ENCODE peak calls at places on chromosomes 4 and X, in seven cellular contexts. One of them, this sample, is unnamed.

GRCh38 chr4:7460591-7460990 is 25.9 kb upstream of the PSAPL1 start:
- DNase-seq in prostate gland: no peak
- DNase-seq in brain microvascular endothelial cell: peak; percentile 5
- DNase-seq in GM23248: no peak
- DNase-seq in bronchial epithelial cell: no peak
- DNase-seq in tibial artery: no peak
- DNase-seq in ovary: peak; percentile 90
- DNase-seq in this sample: no peak

GRCh38 chr4:185708348-185708747 is 103.6 kb downstream of the SORBS2 start:
- DNase-seq in ovary: no peak
- DNase-seq in tibial artery: no peak
- DNase-seq in bronchial epithelial cell: peak; percentile 80
- DNase-seq in prostate gland: no peak
- DNase-seq in brain microvascular endothelial cell: no peak
- DNase-seq in GM23248: peak; percentile 47
- DNase-seq in this sample: no peak

GRCh38 chr4:79597266-79597665 is 189.2 kb upstream of the GK2 start:
- DNase-seq in prostate gland: no peak
- DNase-seq in bronchial epithelial cell: peak; percentile 95
- DNase-seq in GM23248: peak; percentile 27
- DNase-seq in tibial artery: no peak
- DNase-seq in ovary: no peak
- DNase-seq in brain microvascular endothelial cell: peak; percentile 84
- DNase-seq in this sample: no peak

GRCh38 chr4:150007512-150007911 is 70.7 kb upstream of the DCLK2 start:
- DNase-seq in ovary: no peak
- DNase-seq in GM23248: peak; percentile 54
- DNase-seq in bronchial epithelial cell: peak; percentile 10
- DNase-seq in prostate gland: no peak
- DNase-seq in brain microvascular endothelial cell: peak; percentile 87
- DNase-seq in tibial artery: no peak
- DNase-seq in this sample: no peak

GRCh38 chrX:41923925-41924693 is 755 bp upstream of the CASK start:
- DNase-seq in tibial artery: peak; percentile 54
- DNase-seq in ovary: no peak
- DNase-seq in prostate gland: peak; percentile 19
- DNase-seq in bronchial epithelial cell: peak; percentile 74
- DNase-seq in GM23248: peak; percentile 47
- DNase-seq in brain microvascular endothelial cell: peak; percentile 27
- DNase-seq in this sample: no peak

GRCh38 chr4:79281577-79282359 is 44.1 kb downstream of the NAA11 start:
- DNase-seq in tibial artery: no peak
- DNase-seq in prostate gland: peak; percentile 9
- DNase-seq in GM23248: no peak
- DNase-seq in bronchial epithelial cell: no peak
- DNase-seq in brain microvascular endothelial cell: no peak
- DNase-seq in ovary: no peak
- DNase-seq in this sample: no peak

GRCh38 chrX:114363346-114363745 is 220.5 kb upstream of the HTR2C start:
- DNase-seq in GM23248: no peak
- DNase-seq in bronchial epithelial cell: no peak
- DNase-seq in prostate gland: no peak
- DNase-seq in ovary: no peak
- DNase-seq in tibial artery: no peak
- DNase-seq in brain microvascular endothelial cell: no peak
- DNase-seq in this sample: no peak

GRCh38 chr4:183328832-183329231 is 6.6 kb upstream of the CLDN24 start:
- DNase-seq in brain microvascular endothelial cell: peak; percentile 56
- DNase-seq in bronchial epithelial cell: no peak
- DNase-seq in tibial artery: no peak
- DNase-seq in prostate gland: no peak
- DNase-seq in GM23248: no peak
- DNase-seq in ovary: no peak
- DNase-seq in this sample: no peak

GRCh38 chrX:122857734-122858133 is 326.3 kb upstream of the GRIA3 start:
- DNase-seq in bronchial epithelial cell: no peak
- DNase-seq in tibial artery: no peak
- DNase-seq in brain microvascular endothelial cell: no peak
- DNase-seq in prostate gland: no peak
- DNase-seq in ovary: no peak
- DNase-seq in GM23248: no peak
- DNase-seq in this sample: no peak

GRCh38 chr4:38488891-38489861 is 174.8 kb upstream of the KLF3 start:
- DNase-seq in GM23248: peak; percentile 27
- DNase-seq in ovary: no peak
- DNase-seq in tibial artery: no peak
- DNase-seq in prostate gland: no peak
- DNase-seq in brain microvascular endothelial cell: no peak
- DNase-seq in bronchial epithelial cell: no peak
- DNase-seq in this sample: no peak

GRCh38 chr4:1056671-1057402 is 45.4 kb downstream of the FGFRL1 start:
- DNase-seq in prostate gland: no peak
- DNase-seq in brain microvascular endothelial cell: no peak
- DNase-seq in ovary: no peak
- DNase-seq in bronchial epithelial cell: no peak
- DNase-seq in tibial artery: peak; percentile 56
- DNase-seq in GM23248: no peak
- DNase-seq in this sample: no peak

GRCh38 chr4:128600410-128600809 is 209.1 kb upstream of the JADE1 start:
- DNase-seq in ovary: peak; percentile 28
- DNase-seq in bronchial epithelial cell: peak; percentile 56
- DNase-seq in brain microvascular endothelial cell: no peak
- DNase-seq in prostate gland: peak; percentile 59
- DNase-seq in tibial artery: no peak
- DNase-seq in GM23248: no peak
- DNase-seq in this sample: no peak

GRCh38 chr4:151472711-151473110 is 63.7 kb downstream of the FHIP1A start:
- DNase-seq in prostate gland: no peak
- DNase-seq in brain microvascular endothelial cell: no peak
- DNase-seq in GM23248: peak; percentile 13
- DNase-seq in ovary: no peak
- DNase-seq in bronchial epithelial cell: no peak
- DNase-seq in tibial artery: no peak
- DNase-seq in this sample: no peak

GRCh38 chrX:123851010-123851409 is 8.8 kb upstream of the XIAP start:
- DNase-seq in GM23248: no peak
- DNase-seq in prostate gland: no peak
- DNase-seq in bronchial epithelial cell: no peak
- DNase-seq in ovary: no peak
- DNase-seq in brain microvascular endothelial cell: no peak
- DNase-seq in tibial artery: no peak
- DNase-seq in this sample: no peak

GRCh38 chr4:13541720-13542576 is 2.4 kb downstream of the NKX3-2 start:
- DNase-seq in tibial artery: no peak
- DNase-seq in brain microvascular endothelial cell: no peak
- DNase-seq in prostate gland: peak; percentile 49
- DNase-seq in bronchial epithelial cell: peak; percentile 25
- DNase-seq in GM23248: no peak
- DNase-seq in ovary: no peak
- DNase-seq in this sample: no peak

GRCh38 chr4:16269742-16270522 is 43.7 kb upstream of the TAPT1 start:
- DNase-seq in prostate gland: no peak
- DNase-seq in bronchial epithelial cell: peak; percentile 8
- DNase-seq in ovary: no peak
- DNase-seq in GM23248: peak; percentile 98
- DNase-seq in brain microvascular endothelial cell: peak; percentile 93
- DNase-seq in tibial artery: no peak
- DNase-seq in this sample: no peak

GRCh38 chr4:173752610-173753009 is 222.6 kb upstream of the HAND2 start:
- DNase-seq in GM23248: peak; percentile 31
- DNase-seq in tibial artery: no peak
- DNase-seq in bronchial epithelial cell: no peak
- DNase-seq in prostate gland: no peak
- DNase-seq in ovary: no peak
- DNase-seq in brain microvascular endothelial cell: no peak
- DNase-seq in this sample: no peak

GRCh38 chr4:18568600-18568999 is 547.0 kb upstream of the LCORL start:
- DNase-seq in brain microvascular endothelial cell: no peak
- DNase-seq in ovary: no peak
- DNase-seq in bronchial epithelial cell: no peak
- DNase-seq in prostate gland: no peak
- DNase-seq in GM23248: no peak
- DNase-seq in tibial artery: no peak
- DNase-seq in this sample: no peak

GRCh38 chr4:74942251-74942917 is 9.5 kb downstream of the PARM1 start:
- DNase-seq in prostate gland: no peak
- DNase-seq in tibial artery: no peak
- DNase-seq in ovary: no peak
- DNase-seq in bronchial epithelial cell: peak; percentile 80
- DNase-seq in GM23248: no peak
- DNase-seq in brain microvascular endothelial cell: no peak
- DNase-seq in this sample: no peak

GRCh38 chr4:55303818-55304217 is 42.2 kb upstream of the SRD5A3 start:
- DNase-seq in GM23248: peak; percentile 79
- DNase-seq in tibial artery: no peak
- DNase-seq in bronchial epithelial cell: peak; percentile 96
- DNase-seq in ovary: no peak
- DNase-seq in brain microvascular endothelial cell: peak; percentile 85
- DNase-seq in prostate gland: no peak
- DNase-seq in this sample: no peak

GRCh38 chr4:7779194-7779768 is 160.4 kb downstream of the AFAP1 start:
- DNase-seq in bronchial epithelial cell: no peak
- DNase-seq in prostate gland: no peak
- DNase-seq in ovary: no peak
- DNase-seq in brain microvascular endothelial cell: peak; percentile 28
- DNase-seq in GM23248: peak; percentile 75
- DNase-seq in tibial artery: peak; percentile 35
- DNase-seq in this sample: no peak

GRCh38 chrX:41386222-41386990 is 52.4 kb downstream of the DDX3X start:
- DNase-seq in ovary: no peak
- DNase-seq in bronchial epithelial cell: no peak
- DNase-seq in GM23248: peak; percentile 16
- DNase-seq in tibial artery: no peak
- DNase-seq in prostate gland: no peak
- DNase-seq in brain microvascular endothelial cell: no peak
- DNase-seq in this sample: no peak

GRCh38 chr4:78439328-78439727 is 112.2 kb upstream of the ANXA3 start:
- DNase-seq in ovary: no peak
- DNase-seq in GM23248: peak; percentile 32
- DNase-seq in tibial artery: no peak
- DNase-seq in prostate gland: no peak
- DNase-seq in bronchial epithelial cell: peak; percentile 33
- DNase-seq in brain microvascular endothelial cell: no peak
- DNase-seq in this sample: no peak

GRCh38 chrX:108397627-108398392 is 40.4 kb downstream of the COL4A6 start:
- DNase-seq in bronchial epithelial cell: peak; percentile 87
- DNase-seq in tibial artery: no peak
- DNase-seq in brain microvascular endothelial cell: peak; percentile 27
- DNase-seq in GM23248: peak; percentile 80
- DNase-seq in prostate gland: no peak
- DNase-seq in ovary: no peak
- DNase-seq in this sample: no peak
- H3K4me3 ChIP-seq in bronchial epithelial cell: no peak overlapping the region
- H3K4me3 ChIP-seq in tibial artery: no peak overlapping the region
- H3K4me3 ChIP-seq in brain microvascular endothelial cell: no peak overlapping the region
- H3K4me3 ChIP-seq in GM23248: peak overlapping the region; percentile 50
- H3K4me3 ChIP-seq in prostate gland: no peak overlapping the region
- H3K4me3 ChIP-seq in ovary: no peak overlapping the region
- H3K4me3 ChIP-seq in this sample: no peak overlapping the region

DNA sequence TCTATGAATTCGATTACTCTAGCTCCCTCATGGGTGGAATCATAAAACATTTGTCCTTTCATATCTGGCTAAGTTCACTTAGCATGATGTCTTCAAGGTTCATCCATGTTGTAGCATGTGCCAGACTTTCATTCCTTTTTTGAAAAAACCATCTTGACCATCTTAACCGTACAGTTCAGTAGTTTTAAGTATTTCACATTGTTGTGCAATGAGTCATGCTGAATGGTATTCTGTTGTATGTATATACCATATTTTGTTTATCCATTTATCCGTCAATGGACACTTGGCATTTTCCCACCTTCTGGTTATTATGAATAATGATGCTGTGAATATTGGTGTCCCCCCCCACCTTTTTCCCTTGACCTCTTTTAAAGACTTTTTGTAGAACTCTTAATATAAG is 72.4 kb upstream of the TLR2 start:
- DNase-seq in tibial artery: no peak
- DNase-seq in prostate gland: no peak
- DNase-seq in brain microvascular endothelial cell: peak; percentile 12
- DNase-seq in bronchial epithelial cell: peak; percentile 40
- DNase-seq in GM23248: peak; percentile 12
- DNase-seq in ovary: no peak
- DNase-seq in this sample: no peak
- H3K36me3 ChIP-seq in tibial artery: peaks cover 19% of the 10 kb centered on the region
- H3K36me3 ChIP-seq in prostate gland: no peaks in the 10 kb centered on the region
- H3K36me3 ChIP-seq in brain microvascular endothelial cell: peaks cover 2% of the 10 kb centered on the region
- H3K36me3 ChIP-seq in bronchial epithelial cell: no peaks in the 10 kb centered on the region
- H3K36me3 ChIP-seq in GM23248: peaks cover 6% of the 10 kb centered on the region
- H3K36me3 ChIP-seq in ovary: no peaks in the 10 kb centered on the region
- H3K36me3 ChIP-seq in this sample: peaks cover 37% of the 10 kb centered on the region

DNA sequence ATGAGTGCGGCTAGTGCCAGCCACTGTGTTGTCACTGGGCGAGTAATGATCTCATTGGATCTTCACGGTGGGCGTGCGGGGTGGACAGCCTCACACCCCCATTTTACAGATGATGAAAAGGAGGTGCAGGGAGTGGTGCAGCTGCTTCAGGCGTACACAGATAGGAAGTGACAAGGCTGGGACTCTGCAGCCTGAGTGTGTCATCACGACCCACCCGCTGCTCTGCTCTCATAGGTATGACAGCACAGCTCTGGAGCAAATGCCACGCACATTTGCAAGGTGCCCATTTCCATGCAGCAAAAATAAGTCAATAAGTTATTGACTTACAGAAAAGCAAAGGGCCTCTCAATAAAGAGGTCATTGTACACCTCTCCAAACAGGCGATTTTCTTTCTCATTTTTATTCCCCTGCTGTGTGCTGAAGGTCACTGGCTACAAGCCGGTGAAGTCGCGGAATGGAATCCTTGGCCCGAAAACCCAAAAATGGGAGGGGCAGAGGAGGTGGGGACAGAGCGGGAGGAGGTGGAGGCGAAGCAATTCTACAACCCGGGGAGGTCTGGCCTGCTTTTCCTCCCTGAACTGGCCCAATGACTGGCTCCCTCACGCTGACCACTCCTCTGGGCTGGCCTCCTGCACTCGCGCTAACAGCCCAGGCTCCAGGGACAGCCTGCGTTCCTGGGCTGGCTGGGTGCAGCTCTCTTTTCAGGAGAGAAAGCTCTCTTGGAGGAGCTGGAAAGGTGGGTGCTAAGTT is at the start of gene SOD3:
- DNase-seq in GM23248: peak; percentile 92
- DNase-seq in prostate gland: peak; percentile 86
- DNase-seq in bronchial epithelial cell: peak; percentile 43
- DNase-seq in brain microvascular endothelial cell: peak; percentile 81
- DNase-seq in ovary: peak; percentile 75
- DNase-seq in tibial artery: peak; percentile 96
- DNase-seq in this sample: peak; percentile 84
- H3K4me3 ChIP-seq in GM23248: peak within 1 kb of the TSS; percentile 62
- H3K4me3 ChIP-seq in prostate gland: peak within 1 kb of the TSS; percentile 28
- H3K4me3 ChIP-seq in bronchial epithelial cell: no peak within 1 kb of the TSS
- H3K4me3 ChIP-seq in brain microvascular endothelial cell: peak within 1 kb of the TSS; percentile 22
- H3K4me3 ChIP-seq in ovary: peak within 1 kb of the TSS; percentile 28
- H3K4me3 ChIP-seq in tibial artery: peak within 1 kb of the TSS; percentile 58
- H3K4me3 ChIP-seq in this sample: peak within 1 kb of the TSS; percentile 59

DNA sequence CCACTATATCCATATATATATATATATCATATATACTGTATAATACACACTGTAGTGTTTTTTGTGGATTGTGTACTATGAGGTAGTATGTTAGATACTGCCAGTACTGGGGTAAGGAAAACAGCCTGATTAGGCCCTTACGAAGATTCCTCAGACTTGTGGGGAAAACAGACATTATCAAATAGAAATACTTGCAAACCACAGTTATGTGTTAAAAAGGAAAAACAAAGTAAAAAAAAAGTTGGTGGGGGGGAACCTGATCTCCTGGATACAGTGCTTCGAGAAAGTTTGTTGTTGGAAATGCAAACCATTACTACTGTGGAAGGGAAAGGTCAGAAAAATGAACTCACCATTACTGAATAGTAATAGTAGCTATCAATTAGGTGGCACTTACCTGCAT is 53.0 kb downstream of the PKD2 start:
- DNase-seq in tibial artery: no peak
- DNase-seq in bronchial epithelial cell: no peak
- DNase-seq in brain microvascular endothelial cell: peak; percentile 24
- DNase-seq in ovary: no peak
- DNase-seq in prostate gland: no peak
- DNase-seq in GM23248: no peak
- DNase-seq in this sample: no peak
- H3K36me3 ChIP-seq in tibial artery: peaks cover 71% of the 10 kb centered on the region
- H3K36me3 ChIP-seq in bronchial epithelial cell: peaks cover 3% of the 10 kb centered on the region
- H3K36me3 ChIP-seq in brain microvascular endothelial cell: peaks cover 16% of the 10 kb centered on the region
- H3K36me3 ChIP-seq in ovary: peaks cover under 1% of the 10 kb centered on the region
- H3K36me3 ChIP-seq in prostate gland: no peaks in the 10 kb centered on the region
- H3K36me3 ChIP-seq in GM23248: peaks cover 68% of the 10 kb centered on the region
- H3K36me3 ChIP-seq in this sample: peaks cover 66% of the 10 kb centered on the region